ENCODE peak calls at places on chromosomes 7 and 10, in four cellular contexts. Z is SW480, O is GM23248, I is hippocampal formation. R is an unnamed sample.

GRCh38 chr7:95874129-95874528 is 101.8 kb downstream of the DYNC1I1 start:
- DNase-seq in Z (no peak), O (no peak), I (no peak), R (no peak)

GRCh38 chr7:738241-738640 is 11.2 kb upstream of the PRKAR1B start:
- DNase-seq in Z (no peak), I (no peak), O (no peak), R (no peak)

GRCh38 chr7:139490130-139490529 is 6.7 kb upstream of the KLRG2 start:
- DNase-seq in O (no peak), I (no peak), Z (no peak), R (no peak)

GRCh38 chr10:116742367-116743265 is at the start of gene HSPA12A:
- DNase-seq in O (peak), I (peak), Z (peak), R (peak)

GRCh38 chr10:51937736-51938135 is 238.3 kb upstream of the CSTF2T start:
- DNase-seq in O (peak), Z (no peak), I (no peak), R (no peak)

GRCh38 chr10:103382769-103383168 is 13.5 kb downstream of the ATP5MK start:
- DNase-seq in I (no peak), O (no peak), Z (no peak), R (no peak)

GRCh38 chr7:23349484-23350157 is 50.5 kb downstream of the MALSU1 start:
- DNase-seq in I (no peak), Z (no peak), O (peak), R (no peak)

GRCh38 chr10:13054844-13055243 is 45.1 kb upstream of the OPTN start:
- DNase-seq in Z (no peak), I (no peak), O (no peak), R (no peak)

GRCh38 chr7:140176271-140176701 is 497 bp downstream of the KDM7A start:
- DNase-seq in O (peak), Z (no peak), I (no peak), R (no peak)

GRCh38 chr10:86668297-86669165 is at the start of gene LDB3:
- DNase-seq in Z (no peak), O (no peak), I (peak), R (no peak)

GRCh38 chr10:96448021-96448457 is 65.7 kb downstream of the TLL2 start:
- DNase-seq in I (no peak), O (no peak), Z (no peak), R (no peak)

GRCh38 chr10:26739087-26739631 is 41.7 kb downstream of the PDSS1 start:
- DNase-seq in Z (no peak), I (no peak), O (no peak), R (no peak)

GRCh38 chr10:117165557-117166419 is 27.7 kb upstream of the VAX1 start:
- DNase-seq in O (peak), Z (peak), I (peak), R (peak)

R was measured in anterior cingulate cortex.